ENCODE peak calls at places on chromosome 4, in four cellular contexts. P, E, V and C are unnamed samples. For H3K9me2, the result is how much of the 10 kb centered on the place peaks cover.

GRCh38 chr4:128393111-128393704 is 105.6 kb upstream of the PGRMC2 start:
- DNase-seq in P (peak), V (peak), E (no peak), C (no peak)

GRCh38 chr4:128688025-128688721 is 121.3 kb upstream of the JADE1 start:
- DNase-seq in P (no peak), E (no peak), V (no peak), C (no peak)

GRCh38 chr4:5524451-5524850 is 183.9 kb downstream of the EVC2 start:
- DNase-seq in P (no peak), V (no peak), E (no peak), C (no peak)

GRCh38 chr4:183171484-183172267 is 72.6 kb downstream of the WWC2 start:
- DNase-seq in V (peak), P (no peak), E (peak), C (no peak)

GRCh38 chr4:133162941-133163340 is 13.8 kb downstream of the PCDH10 start:
- DNase-seq in P (no peak), V (no peak), E (no peak), C (peak)

GRCh38 chr4:89007338-89007737 is 49.6 kb downstream of the FAM13A start:
- DNase-seq in P (peak), E (no peak), V (no peak), C (no peak)

GRCh38 chr4:89482926-89483595 is 175.5 kb upstream of the GPRIN3 start:
- DNase-seq in E (peak), V (peak), P (no peak), C (no peak)

GRCh38 chr4:159766241-159766640 is 663.4 kb downstream of the RAPGEF2 start:
- DNase-seq in V (peak), E (no peak), P (no peak), C (no peak)

GRCh38 chr4:70725633-70726032 is 3.9 kb downstream of the RUFY3 start:
- DNase-seq in E (no peak), V (no peak), P (no peak), C (no peak)

GRCh38 chr4:31124008-31124645 is 404.0 kb downstream of the PCDH7 start:
- DNase-seq in E (no peak), V (no peak), P (no peak), C (no peak)

GRCh38 chr4:1154126-1154522 is 18.3 kb downstream of the SPON2 start:
- DNase-seq in E (no peak), V (no peak), P (no peak), C (no peak)

GRCh38 chr4:139838811-139839210 is 173.2 kb downstream of the MGST2 start:
- DNase-seq in P (no peak), E (no peak), V (no peak), C (no peak)

GRCh38 chr4:141801558-141801957 is 165.2 kb downstream of the IL15 start:
- DNase-seq in E (no peak), V (no peak), P (no peak), C (no peak)

GRCh38 chr4:16224264-16224663 is 2.0 kb downstream of the TAPT1 start:
- DNase-seq in V (no peak), E (no peak), P (no peak), C (peak)

GRCh38 chr4:146224331-146224966 is 10.1 kb downstream of the REELD1 start:
- DNase-seq in V (peak), P (no peak), E (peak), C (no peak)

GRCh38 chr4:91116861-91117260 is 989.7 kb downstream of the CCSER1 start:
- DNase-seq in V (peak), E (peak), P (peak), C (peak)

GRCh38 chr4:76489799-76490176 is 54.8 kb downstream of the SHROOM3 start:
- DNase-seq in V (no peak), E (no peak), P (no peak), C (no peak)

GRCh38 chr4:31235961-31236360 is 515.8 kb downstream of the PCDH7 start:
- DNase-seq in V (no peak), E (no peak), P (no peak), C (no peak)

GRCh38 chr4:185020863-185021761 is 2.8 kb downstream of the HELT start:
- DNase-seq in E (no peak), P (no peak), V (no peak), C (peak)
- TF ChIP-seq EZH2 in E (no peak), P (no peak), V (no peak), C (peak)

DNA sequence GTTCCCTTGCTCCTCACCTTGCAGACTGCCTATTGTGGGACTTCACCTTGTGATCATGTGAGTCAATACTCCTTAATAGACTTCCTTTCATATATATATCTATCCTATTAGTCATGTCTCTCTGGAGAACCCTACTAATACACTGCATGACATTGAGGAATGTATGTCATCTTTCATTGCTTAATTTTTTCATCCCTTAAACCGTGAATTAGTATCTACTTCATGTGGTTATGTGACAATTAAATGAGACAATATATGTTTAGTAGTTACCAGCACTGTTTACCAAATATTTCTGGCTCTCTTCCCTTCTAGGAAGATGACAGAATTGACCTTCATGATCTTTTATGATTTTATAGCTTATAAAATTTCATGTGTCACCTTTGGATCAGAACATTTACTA is 759.5 kb downstream of the GRXCR1 start:
- DNase-seq in P (no peak), V (no peak), E (peak), C (no peak)
- H3K9me2 ChIP-seq in P (under half), V (under half), E (under half), C (under half)

GRCh38 chr4:80188801-80189458 is 8.4 kb upstream of the PRDM8 start:
- DNase-seq in P (no peak), E (no peak), V (no peak), C (peak)
- TF ChIP-seq EZH2 in P (no peak), E (no peak), V (no peak), C (peak)

GRCh38 chr4:153127773-153128494 is 76.3 kb upstream of the TRIM2 start:
- DNase-seq in E (peak), P (peak), V (peak), C (peak)
- H3K9me2 ChIP-seq in E (under half), P (under half), V (under half), C (under half)

GRCh38 chr4:84501197-84501492 is 2.1 kb upstream of the NKX6-1 start:
- DNase-seq in V (no peak), P (no peak), E (no peak), C (peak)

GRCh38 chr4:84503495-84504437 is 4.7 kb upstream of the NKX6-1 start:
- DNase-seq in P (peak), V (peak), E (peak), C (peak)

GRCh38 chr4:84501721-84502267 is 2.7 kb upstream of the NKX6-1 start:
- DNase-seq in P (no peak), E (no peak), V (no peak), C (peak)

GRCh38 chr4:84502333-84502954 is 3.4 kb upstream of the NKX6-1 start:
- DNase-seq in V (no peak), E (no peak), P (no peak), C (no peak)

DNA sequence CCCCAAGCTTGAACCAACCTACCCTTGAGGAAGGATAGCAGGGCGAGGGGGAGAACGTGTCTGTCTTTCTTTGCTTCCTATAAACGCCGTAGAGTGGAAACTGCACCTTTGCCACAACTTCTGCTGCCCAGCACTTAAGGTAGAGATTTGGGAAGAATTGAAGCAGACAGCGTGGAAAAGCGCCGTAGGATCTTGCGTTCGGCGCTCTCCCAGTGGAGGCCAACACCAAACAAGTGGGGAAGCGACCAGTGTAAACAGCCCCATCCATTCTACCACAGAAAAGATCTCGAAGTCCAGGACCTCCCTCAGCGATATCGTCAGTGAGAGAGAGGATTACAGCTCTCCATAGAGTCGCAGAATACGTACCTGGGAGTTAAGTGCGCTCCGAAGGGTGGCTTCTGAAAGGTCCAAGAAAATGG is 3.9 kb upstream of the NKX6-1 start:
- DNase-seq in P (no peak), V (no peak), E (no peak), C (no peak)
- TF ChIP-seq EZH2 in P (no peak), V (no peak), E (no peak), C (no peak)

DNA sequence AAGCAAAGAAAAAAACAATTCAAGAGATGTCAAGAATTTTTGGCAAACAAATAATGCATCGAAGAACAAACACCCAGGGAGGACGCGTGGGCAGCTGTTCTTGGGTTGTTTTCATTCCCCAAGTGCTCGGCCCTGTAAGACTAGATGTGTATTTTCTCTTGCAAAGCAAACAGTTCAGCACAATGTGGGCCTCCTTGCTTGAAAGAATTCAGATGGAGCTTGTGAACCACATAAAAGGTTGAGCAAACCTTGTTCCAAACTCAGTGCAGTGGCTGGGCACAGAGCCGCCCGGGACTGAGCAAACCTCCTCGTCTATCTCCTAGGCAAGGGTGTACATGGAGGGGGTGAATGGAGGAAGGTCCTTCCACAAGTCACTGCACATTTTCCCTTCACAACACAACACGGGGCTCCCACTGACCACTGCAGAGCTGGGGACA is 82.4 kb downstream of the HTRA3 start:
- DNase-seq in V (peak), P (no peak), E (no peak), C (no peak)
- H3K9me2 ChIP-seq in V (under half), P (under half), E (under half), C (under half)

GRCh38 chr4:3807861-3808521 is 41.8 kb downstream of the ADRA2C start:
- DNase-seq in E (no peak), P (no peak), V (no peak), C (peak)
- TF ChIP-seq EZH2 in E (no peak), P (no peak), V (no peak), C (no peak)